ENCODE peak calls at places on chromosome 3, in six cellular contexts. One of them, this sample, is unnamed.
A peak's percentile ranks its signal among the peaks of the same experiment; 100 is the strongest.

GRCh38 chr3:194874206-194874605 is 188.5 kb downstream of the FAM43A start:
- DNase-seq in lower lobe of right lung: no peak
- DNase-seq in hepatocyte: no peak
- DNase-seq in pancreas: no peak
- DNase-seq in PC-3: no peak
- DNase-seq in breast epithelium: no peak
- DNase-seq in this sample: no peak

GRCh38 chr3:101695779-101696372 is 9.4 kb upstream of the RPL24 start:
- DNase-seq in PC-3: peak; percentile 91
- DNase-seq in breast epithelium: no peak
- DNase-seq in pancreas: no peak
- DNase-seq in lower lobe of right lung: no peak
- DNase-seq in hepatocyte: peak; percentile 79
- DNase-seq in this sample: no peak

GRCh38 chr3:15979490-15979889 is 181.7 kb upstream of the ANKRD28 start:
- DNase-seq in hepatocyte: no peak
- DNase-seq in PC-3: peak; percentile 19
- DNase-seq in lower lobe of right lung: no peak
- DNase-seq in breast epithelium: no peak
- DNase-seq in pancreas: no peak
- DNase-seq in this sample: no peak

GRCh38 chr3:127082066-127082465 is 99.2 kb downstream of the PLXNA1 start:
- DNase-seq in hepatocyte: no peak
- DNase-seq in lower lobe of right lung: peak; percentile 12
- DNase-seq in PC-3: no peak
- DNase-seq in pancreas: no peak
- DNase-seq in breast epithelium: no peak
- DNase-seq in this sample: no peak

GRCh38 chr3:172135766-172136729 is 96.7 kb downstream of the FNDC3B start:
- DNase-seq in pancreas: no peak
- DNase-seq in breast epithelium: no peak
- DNase-seq in lower lobe of right lung: no peak
- DNase-seq in hepatocyte: no peak
- DNase-seq in PC-3: no peak
- DNase-seq in this sample: no peak

GRCh38 chr3:37742121-37742520 is 119.6 kb upstream of the CTDSPL start:
- DNase-seq in lower lobe of right lung: no peak
- DNase-seq in breast epithelium: no peak
- DNase-seq in hepatocyte: no peak
- DNase-seq in pancreas: no peak
- DNase-seq in PC-3: no peak
- DNase-seq in this sample: no peak

GRCh38 chr3:58202917-58203360 is 7.8 kb downstream of the DNASE1L3 start:
- DNase-seq in lower lobe of right lung: no peak
- DNase-seq in breast epithelium: no peak
- DNase-seq in pancreas: no peak
- DNase-seq in PC-3: no peak
- DNase-seq in hepatocyte: no peak
- DNase-seq in this sample: no peak

GRCh38 chr3:152559246-152559645 is 275.7 kb upstream of the P2RY1 start:
- DNase-seq in lower lobe of right lung: no peak
- DNase-seq in PC-3: no peak
- DNase-seq in breast epithelium: no peak
- DNase-seq in hepatocyte: no peak
- DNase-seq in pancreas: no peak
- DNase-seq in this sample: no peak

GRCh38 chr3:150177673-150178378 is 207.1 kb upstream of the PFN2 start:
- DNase-seq in hepatocyte: no peak
- DNase-seq in breast epithelium: no peak
- DNase-seq in lower lobe of right lung: no peak
- DNase-seq in pancreas: no peak
- DNase-seq in PC-3: peak; percentile 56
- DNase-seq in this sample: no peak

GRCh38 chr3:180747805-180748361 is 68.6 kb upstream of the CCDC39 start:
- DNase-seq in pancreas: no peak
- DNase-seq in lower lobe of right lung: no peak
- DNase-seq in hepatocyte: peak; percentile 37
- DNase-seq in PC-3: no peak
- DNase-seq in breast epithelium: no peak
- DNase-seq in this sample: no peak

GRCh38 chr3:3628676-3629328 is 170.4 kb upstream of the LRRN1 start:
- DNase-seq in pancreas: no peak
- DNase-seq in breast epithelium: no peak
- DNase-seq in PC-3: no peak
- DNase-seq in lower lobe of right lung: no peak
- DNase-seq in hepatocyte: no peak
- DNase-seq in this sample: no peak

GRCh38 chr3:140050977-140051957 is 116.3 kb downstream of the CLSTN2 start:
- DNase-seq in PC-3: no peak
- DNase-seq in pancreas: no peak
- DNase-seq in lower lobe of right lung: no peak
- DNase-seq in hepatocyte: no peak
- DNase-seq in breast epithelium: no peak
- DNase-seq in this sample: no peak

GRCh38 chr3:177561365-177561764 is 364.1 kb upstream of the TBL1XR1 start:
- DNase-seq in pancreas: no peak
- DNase-seq in hepatocyte: no peak
- DNase-seq in breast epithelium: no peak
- DNase-seq in lower lobe of right lung: no peak
- DNase-seq in PC-3: no peak
- DNase-seq in this sample: no peak

GRCh38 chr3:135736740-135737139 is 228.8 kb upstream of the PPP2R3A start:
- DNase-seq in pancreas: no peak
- DNase-seq in hepatocyte: no peak
- DNase-seq in breast epithelium: no peak
- DNase-seq in lower lobe of right lung: no peak
- DNase-seq in PC-3: peak; percentile 37
- DNase-seq in this sample: no peak

GRCh38 chr3:20250786-20251185 is 64.8 kb upstream of the SGO1 start:
- DNase-seq in hepatocyte: no peak
- DNase-seq in breast epithelium: no peak
- DNase-seq in lower lobe of right lung: no peak
- DNase-seq in PC-3: no peak
- DNase-seq in pancreas: no peak
- DNase-seq in this sample: no peak

GRCh38 chr3:55476515-55476914 is 10.6 kb downstream of the WNT5A start:
- DNase-seq in lower lobe of right lung: no peak
- DNase-seq in breast epithelium: no peak
- DNase-seq in hepatocyte: no peak
- DNase-seq in PC-3: peak; percentile 62
- DNase-seq in pancreas: no peak
- DNase-seq in this sample: no peak

GRCh38 chr3:63753567-63753966 is 65.5 kb upstream of the C3orf49 start:
- DNase-seq in lower lobe of right lung: no peak
- DNase-seq in breast epithelium: no peak
- DNase-seq in pancreas: no peak
- DNase-seq in PC-3: peak; percentile 1
- DNase-seq in hepatocyte: peak; percentile 62
- DNase-seq in this sample: no peak

GRCh38 chr3:62365311-62366092 is 7.8 kb downstream of the FEZF2 start:
- DNase-seq in pancreas: no peak
- DNase-seq in PC-3: no peak
- DNase-seq in breast epithelium: no peak
- DNase-seq in lower lobe of right lung: no peak
- DNase-seq in hepatocyte: no peak
- DNase-seq in this sample: no peak

GRCh38 chr3:168071535-168071934 is 24.2 kb downstream of the GOLIM4 start:
- DNase-seq in hepatocyte: no peak
- DNase-seq in pancreas: no peak
- DNase-seq in PC-3: peak; percentile 88
- DNase-seq in breast epithelium: no peak
- DNase-seq in lower lobe of right lung: no peak
- DNase-seq in this sample: no peak

GRCh38 chr3:74866357-74866876 is 252.0 kb upstream of the CNTN3 start:
- DNase-seq in PC-3: no peak
- DNase-seq in breast epithelium: no peak
- DNase-seq in lower lobe of right lung: no peak
- DNase-seq in hepatocyte: no peak
- DNase-seq in pancreas: no peak
- DNase-seq in this sample: no peak

GRCh38 chr3:127911421-127911931 is 3.6 kb upstream of the KBTBD12 start:
- DNase-seq in breast epithelium: no peak
- DNase-seq in lower lobe of right lung: no peak
- DNase-seq in PC-3: no peak
- DNase-seq in hepatocyte: peak; percentile 56
- DNase-seq in pancreas: no peak
- DNase-seq in this sample: no peak

GRCh38 chr3:188890572-188891270 is 281.1 kb upstream of the TPRG1 start:
- DNase-seq in PC-3: peak; percentile 19
- DNase-seq in breast epithelium: no peak
- DNase-seq in pancreas: no peak
- DNase-seq in hepatocyte: no peak
- DNase-seq in lower lobe of right lung: no peak
- DNase-seq in this sample: no peak

GRCh38 chr3:159112724-159113123 is 310.9 kb downstream of the MFSD1 start:
- DNase-seq in breast epithelium: no peak
- DNase-seq in PC-3: no peak
- DNase-seq in lower lobe of right lung: no peak
- DNase-seq in pancreas: no peak
- DNase-seq in hepatocyte: no peak
- DNase-seq in this sample: no peak

DNA sequence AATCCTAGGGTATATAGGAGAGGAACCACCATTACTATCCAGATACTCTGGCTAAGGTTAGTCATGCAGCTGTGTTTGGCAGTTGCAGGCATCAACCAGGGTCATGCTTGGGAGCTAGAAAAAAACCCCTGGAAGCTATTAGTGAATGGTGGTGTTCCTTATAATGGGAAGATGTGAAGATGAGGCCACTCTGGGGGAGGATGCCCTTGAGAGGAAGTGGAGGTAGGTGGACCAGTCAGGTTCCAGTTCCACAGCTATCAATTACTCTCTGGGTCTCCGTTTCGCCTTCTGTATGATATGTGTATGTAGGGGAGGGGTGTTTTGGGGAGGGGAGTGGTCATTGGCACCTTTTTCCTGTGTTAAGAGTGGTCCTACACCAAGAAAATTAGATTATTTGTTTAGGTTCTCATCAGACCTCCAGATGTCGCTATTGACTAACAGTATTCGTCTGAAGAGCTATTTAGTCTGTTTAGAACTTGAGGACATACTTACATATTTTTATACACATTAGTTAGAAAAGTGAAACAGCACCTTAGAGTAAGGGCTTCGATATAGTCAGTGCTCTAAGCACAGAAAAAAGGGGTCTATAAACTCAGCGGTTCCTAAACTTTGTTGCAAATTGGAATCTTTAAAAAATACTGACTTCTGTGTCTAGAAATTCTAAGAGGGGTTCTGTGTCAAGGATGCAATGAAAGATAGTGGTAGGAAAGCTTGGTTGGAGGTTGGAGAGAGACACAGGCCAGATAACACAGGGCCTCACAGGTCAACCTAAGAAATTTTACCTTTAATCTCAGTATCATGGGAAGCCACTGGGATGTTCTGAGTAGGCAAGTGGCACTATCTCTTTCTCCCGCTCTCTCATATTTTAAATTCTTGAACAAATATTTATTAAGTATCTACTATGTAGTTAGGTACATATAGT is 9.1 kb upstream of the HPS3 start:
- DNase-seq in pancreas: no peak
- DNase-seq in hepatocyte: peak; percentile 66
- DNase-seq in lower lobe of right lung: no peak
- DNase-seq in breast epithelium: no peak
- DNase-seq in PC-3: peak; percentile 86
- DNase-seq in this sample: no peak
- TF ChIP-seq CTCF in pancreas: peak; percentile 32
- TF ChIP-seq CTCF in hepatocyte: peak; percentile 74
- TF ChIP-seq CTCF in lower lobe of right lung: peak; percentile 60
- TF ChIP-seq CTCF in breast epithelium: peak; percentile 61
- TF ChIP-seq CTCF in PC-3: peak; percentile 83
- TF ChIP-seq CTCF in this sample: peak; percentile 61

DNA sequence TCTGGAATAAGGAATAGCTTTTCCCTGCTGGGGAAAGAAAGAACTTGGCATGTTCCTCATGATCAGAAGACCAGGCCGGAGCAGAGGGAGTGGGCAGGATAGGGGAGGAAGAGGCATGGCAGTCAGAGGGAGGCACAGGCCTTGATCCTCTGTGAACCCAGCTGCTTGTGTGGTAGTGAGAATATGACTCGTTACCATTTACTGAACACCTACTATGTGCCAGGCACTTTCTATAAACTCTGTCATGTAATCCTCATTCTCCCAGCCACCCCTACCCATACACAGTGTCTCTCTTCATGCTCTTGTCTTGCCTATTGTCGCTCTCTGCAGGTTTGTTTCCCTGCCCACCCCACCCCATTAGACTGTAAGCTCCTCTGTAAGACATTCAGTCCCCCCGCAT is 262.1 kb upstream of the HES1 start:
- DNase-seq in hepatocyte: no peak
- DNase-seq in PC-3: no peak
- DNase-seq in breast epithelium: no peak
- DNase-seq in lower lobe of right lung: no peak
- DNase-seq in pancreas: no peak
- DNase-seq in this sample: no peak
- H3K4me1 ChIP-seq in hepatocyte: peaks cover 51% of the 10 kb centered on the region
- H3K4me1 ChIP-seq in PC-3: peaks cover 50% of the 10 kb centered on the region
- H3K4me1 ChIP-seq in breast epithelium: no peaks in the 10 kb centered on the region
- H3K4me1 ChIP-seq in lower lobe of right lung: peaks cover 7% of the 10 kb centered on the region
- H3K4me1 ChIP-seq in pancreas: peaks cover 24% of the 10 kb centered on the region
- H3K4me1 ChIP-seq in this sample: peaks cover 8% of the 10 kb centered on the region

DNA sequence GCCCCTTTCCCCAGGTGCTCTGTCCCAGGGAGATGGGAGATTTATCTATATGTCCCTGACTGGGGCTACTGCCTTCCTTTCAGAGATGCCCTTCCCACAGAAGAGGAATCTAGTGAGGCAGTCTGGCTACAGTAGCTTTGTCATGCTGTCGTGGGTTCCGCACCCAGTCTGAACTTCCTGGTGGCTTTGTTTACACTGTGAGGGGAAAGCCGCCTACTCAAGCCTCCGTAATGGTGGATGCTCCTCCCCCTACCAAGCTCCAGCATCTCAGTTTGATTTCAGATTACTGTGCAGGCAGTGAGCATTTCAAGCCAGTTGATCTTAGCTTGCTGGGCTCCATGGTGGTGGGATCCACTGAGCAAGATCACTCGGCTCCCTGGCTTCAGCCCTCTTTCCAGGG is 35.4 kb upstream of the SLC7A14 start:
- DNase-seq in hepatocyte: no peak
- DNase-seq in breast epithelium: no peak
- DNase-seq in PC-3: no peak
- DNase-seq in pancreas: no peak
- DNase-seq in lower lobe of right lung: no peak
- DNase-seq in this sample: no peak
- H3K27me3 ChIP-seq in hepatocyte: no peaks in the 10 kb centered on the region
- H3K27me3 ChIP-seq in breast epithelium: no peaks in the 10 kb centered on the region
- H3K27me3 ChIP-seq in PC-3: no peaks in the 10 kb centered on the region
- H3K27me3 ChIP-seq in pancreas: no peaks in the 10 kb centered on the region
- H3K27me3 ChIP-seq in lower lobe of right lung: no peaks in the 10 kb centered on the region
- H3K27me3 ChIP-seq in this sample: no peaks in the 10 kb centered on the region

GRCh38 chr3:132317229-132317948 is at the start of gene ACP3:
- DNase-seq in hepatocyte: peak; percentile 57
- DNase-seq in PC-3: peak; percentile 95
- DNase-seq in breast epithelium: no peak
- DNase-seq in pancreas: peak; percentile 72
- DNase-seq in lower lobe of right lung: peak; percentile 70
- DNase-seq in this sample: no peak
- TF ChIP-seq CTCF in hepatocyte: no peak
- TF ChIP-seq CTCF in PC-3: no peak
- TF ChIP-seq CTCF in breast epithelium: no peak
- TF ChIP-seq CTCF in pancreas: no peak
- TF ChIP-seq CTCF in lower lobe of right lung: no peak
- TF ChIP-seq CTCF in this sample: no peak

GRCh38 chr3:66495633-66496032 is 5.2 kb downstream of the LRIG1 start:
- DNase-seq in lower lobe of right lung: no peak
- DNase-seq in breast epithelium: no peak
- DNase-seq in PC-3: no peak
- DNase-seq in hepatocyte: no peak
- DNase-seq in pancreas: no peak
- DNase-seq in this sample: no peak
- H3K4me1 ChIP-seq in lower lobe of right lung: peaks cover 86% of the 10 kb centered on the region
- H3K4me1 ChIP-seq in breast epithelium: no peaks in the 10 kb centered on the region
- H3K4me1 ChIP-seq in PC-3: no peaks in the 10 kb centered on the region
- H3K4me1 ChIP-seq in hepatocyte: peaks cover 41% of the 10 kb centered on the region
- H3K4me1 ChIP-seq in pancreas: peaks cover 58% of the 10 kb centered on the region
- H3K4me1 ChIP-seq in this sample: peaks cover 72% of the 10 kb centered on the region

This sample was measured in thoracic aorta.